ENCODE peak calls at places on chromosomes 13 and 19, in four cellular contexts. One of them, this sample, is unnamed.

GRCh38 chr13:112635323-112635722 is 47.4 kb upstream of the TUBGCP3 start:
- DNase-seq in K562: no peak
- DNase-seq in SK-N-SH: no peak
- DNase-seq in GM12891: no peak
- DNase-seq in this sample: no peak

GRCh38 chr19:54573330-54573872 is at the start of gene LILRA2:
- DNase-seq in K562: no peak
- DNase-seq in SK-N-SH: no peak
- DNase-seq in GM12891: peak; percentile 53
- DNase-seq in this sample: peak; percentile 49

GRCh38 chr13:32737111-32737571 is 150.9 kb downstream of the PDS5B start:
- DNase-seq in K562: no peak
- DNase-seq in SK-N-SH: no peak
- DNase-seq in GM12891: no peak
- DNase-seq in this sample: no peak

GRCh38 chr19:10230155-10230903 is 802 bp downstream of the S1PR2 start:
- DNase-seq in K562: peak; percentile 71
- DNase-seq in SK-N-SH: peak; percentile 83
- DNase-seq in GM12891: no peak
- DNase-seq in this sample: no peak

GRCh38 chr19:11355160-11356073 is at the start of gene PLPPR2:
- DNase-seq in K562: peak; percentile 95
- DNase-seq in SK-N-SH: peak; percentile 98
- DNase-seq in GM12891: peak; percentile 66
- DNase-seq in this sample: peak; percentile 89

GRCh38 chr19:2334426-2334825 is 5.9 kb downstream of the SPPL2B start:
- DNase-seq in K562: no peak
- DNase-seq in SK-N-SH: no peak
- DNase-seq in GM12891: no peak
- DNase-seq in this sample: no peak

GRCh38 chr19:40424637-40425449 is 949 bp downstream of the SERTAD1 start:
- DNase-seq in K562: peak; percentile 23
- DNase-seq in SK-N-SH: no peak
- DNase-seq in GM12891: no peak
- DNase-seq in this sample: no peak

GRCh38 chr19:2261438-2262172 is 5.4 kb upstream of the JSRP1 start:
- DNase-seq in K562: no peak
- DNase-seq in SK-N-SH: peak; percentile 49
- DNase-seq in GM12891: no peak
- DNase-seq in this sample: no peak

GRCh38 chr19:56880592-56881190 is 40.2 kb upstream of the PEG3 start:
- DNase-seq in K562: no peak
- DNase-seq in SK-N-SH: no peak
- DNase-seq in GM12891: no peak
- DNase-seq in this sample: no peak

GRCh38 chr19:39372047-39372802 is 18.7 kb downstream of the PAF1 start:
- DNase-seq in K562: no peak
- DNase-seq in SK-N-SH: no peak
- DNase-seq in GM12891: no peak
- DNase-seq in this sample: no peak

GRCh38 chr13:95455782-95456181 is 96.7 kb upstream of the CLDN10 start:
- DNase-seq in K562: no peak
- DNase-seq in SK-N-SH: no peak
- DNase-seq in GM12891: no peak
- DNase-seq in this sample: no peak

GRCh38 chr19:49188626-49189200 is 31.1 kb downstream of the TRPM4 start:
- DNase-seq in K562: peak; percentile 4
- DNase-seq in SK-N-SH: no peak
- DNase-seq in GM12891: no peak
- DNase-seq in this sample: no peak

GRCh38 chr13:44397766-44398223 is 24.2 kb downstream of the SERP2 start:
- DNase-seq in K562: peak; percentile 53
- DNase-seq in SK-N-SH: no peak
- DNase-seq in GM12891: no peak
- DNase-seq in this sample: no peak

GRCh38 chr19:55447421-55448174 is 4.5 kb upstream of the SHISA7 start:
- DNase-seq in K562: no peak
- DNase-seq in SK-N-SH: peak; percentile 78
- DNase-seq in GM12891: no peak
- DNase-seq in this sample: no peak

GRCh38 chr13:99434258-99434788 is 66.9 kb upstream of the TM9SF2 start:
- DNase-seq in K562: peak; percentile 67
- DNase-seq in SK-N-SH: no peak
- DNase-seq in GM12891: no peak
- DNase-seq in this sample: no peak

GRCh38 chr13:79470666-79471065 is 10.3 kb upstream of the NDFIP2 start:
- DNase-seq in K562: no peak
- DNase-seq in SK-N-SH: no peak
- DNase-seq in GM12891: no peak
- DNase-seq in this sample: no peak

GRCh38 chr13:28494861-28495585 is at the start of gene FLT1:
- DNase-seq in K562: peak; percentile 13
- DNase-seq in SK-N-SH: peak; percentile 41
- DNase-seq in GM12891: peak; percentile 25
- DNase-seq in this sample: peak; percentile 20

GRCh38 chr13:72651196-72651595 is 76.2 kb downstream of the MZT1 start:
- DNase-seq in K562: no peak
- DNase-seq in SK-N-SH: peak; percentile 32
- DNase-seq in GM12891: no peak
- DNase-seq in this sample: no peak

GRCh38 chr19:48190288-48191284 is 20.1 kb downstream of the ZSWIM9 start:
- DNase-seq in K562: peak; percentile 94
- DNase-seq in SK-N-SH: no peak
- DNase-seq in GM12891: no peak
- DNase-seq in this sample: peak; percentile 55

GRCh38 chr19:2532252-2533071 is 56.5 kb downstream of the GADD45B start:
- DNase-seq in K562: no peak
- DNase-seq in SK-N-SH: no peak
- DNase-seq in GM12891: no peak
- DNase-seq in this sample: no peak

GRCh38 chr19:19160489-19161035 is 9.5 kb downstream of the MEF2B start:
- DNase-seq in K562: no peak
- DNase-seq in SK-N-SH: no peak
- DNase-seq in GM12891: peak; percentile 72
- DNase-seq in this sample: peak; percentile 78

GRCh38 chr19:29188704-29189375 is 24.1 kb downstream of the UQCRFS1 start:
- DNase-seq in K562: no peak
- DNase-seq in SK-N-SH: no peak
- DNase-seq in GM12891: no peak
- DNase-seq in this sample: no peak

GRCh38 chr19:12574036-12574435 is 22.8 kb upstream of the ZNF564 start:
- DNase-seq in K562: no peak
- DNase-seq in SK-N-SH: no peak
- DNase-seq in GM12891: no peak
- DNase-seq in this sample: no peak

GRCh38 chr13:26485786-26486185 is 71.7 kb upstream of the WASF3 start:
- DNase-seq in K562: no peak
- DNase-seq in SK-N-SH: no peak
- DNase-seq in GM12891: no peak
- DNase-seq in this sample: no peak

GRCh38 chr13:51721485-51721884 is 82.5 kb downstream of the DHRS12 start:
- DNase-seq in K562: no peak
- DNase-seq in SK-N-SH: no peak
- DNase-seq in GM12891: no peak
- DNase-seq in this sample: no peak

GRCh38 chr19:18191640-18192062 is 1.4 kb upstream of the MPV17L2 start:
- DNase-seq in K562: no peak
- DNase-seq in SK-N-SH: no peak
- DNase-seq in GM12891: no peak
- DNase-seq in this sample: no peak

GRCh38 chr19:53333466-53334449 is at the start of gene ZNF845:
- DNase-seq in K562: peak; percentile 93
- DNase-seq in SK-N-SH: peak; percentile 91
- DNase-seq in GM12891: peak; percentile 66
- DNase-seq in this sample: peak; percentile 68

GRCh38 chr13:90757127-90757680 is 590.3 kb upstream of the MIR17HG start:
- DNase-seq in K562: no peak
- DNase-seq in SK-N-SH: no peak
- DNase-seq in GM12891: no peak
- DNase-seq in this sample: no peak

GRCh38 chr13:42814868-42815267 is 33.5 kb downstream of the FAM216B start:
- DNase-seq in K562: no peak
- DNase-seq in SK-N-SH: peak; percentile 31
- DNase-seq in GM12891: no peak
- DNase-seq in this sample: no peak

DNA sequence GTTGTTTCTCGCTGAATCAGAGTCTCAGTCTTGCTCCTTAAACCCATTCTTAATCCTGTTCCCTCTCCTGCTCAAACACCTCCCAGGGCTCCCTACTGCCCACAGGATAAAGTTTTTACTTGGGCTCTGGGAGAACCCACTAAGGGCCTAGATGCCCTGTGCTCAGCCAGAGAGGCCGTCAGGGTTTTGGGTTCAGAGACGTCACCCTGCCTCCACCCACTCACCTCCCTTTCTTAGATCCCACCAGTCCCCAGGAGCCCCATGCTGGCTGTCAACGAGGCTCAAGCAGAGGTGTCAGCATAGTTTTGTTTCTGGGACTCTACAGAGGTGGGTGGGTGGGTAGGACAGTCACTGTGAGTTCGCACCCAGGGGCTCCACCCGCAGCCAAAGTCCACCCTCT is 15.5 kb upstream of the CYP4F2 start:
- DNase-seq in K562: no peak
- DNase-seq in SK-N-SH: no peak
- DNase-seq in GM12891: no peak
- DNase-seq in this sample: no peak
- TF ChIP-seq TAF1 in K562: no peak
- TF ChIP-seq TAF1 in SK-N-SH: no peak
- TF ChIP-seq TAF1 in GM12891: no peak
- TF ChIP-seq TAF1 in this sample: no peak

GRCh38 chr13:105774739-105775460 is 760.6 kb downstream of the EFNB2 start:
- DNase-seq in K562: no peak
- DNase-seq in SK-N-SH: no peak
- DNase-seq in GM12891: no peak
- DNase-seq in this sample: no peak
- TF ChIP-seq TAF1 in K562: no peak
- TF ChIP-seq TAF1 in SK-N-SH: no peak
- TF ChIP-seq TAF1 in GM12891: no peak
- TF ChIP-seq TAF1 in this sample: no peak

DNA sequence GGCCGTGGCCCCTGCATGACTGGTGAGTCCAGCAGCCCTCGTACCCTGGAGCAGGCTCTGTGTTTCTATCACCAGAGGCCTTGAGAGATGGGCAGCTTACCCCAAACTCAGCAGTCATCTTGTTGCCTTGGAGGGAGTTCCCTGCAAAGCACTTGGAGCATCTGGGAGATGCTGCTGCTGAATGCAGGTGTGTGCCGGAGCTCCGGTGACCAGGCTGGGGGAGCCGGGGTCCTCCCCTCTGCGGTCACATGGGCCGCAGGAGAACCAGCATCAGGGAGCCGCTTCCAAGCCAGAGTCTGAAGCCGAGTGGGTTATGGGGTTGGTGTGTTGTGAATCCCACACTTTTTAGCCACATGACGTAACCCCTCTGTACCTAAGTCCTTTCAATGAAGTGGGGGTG is 82.8 kb downstream of the TEX29 start:
- DNase-seq in K562: no peak
- DNase-seq in SK-N-SH: no peak
- DNase-seq in GM12891: no peak
- DNase-seq in this sample: no peak
- TF ChIP-seq TAF1 in K562: no peak
- TF ChIP-seq TAF1 in SK-N-SH: no peak
- TF ChIP-seq TAF1 in GM12891: no peak
- TF ChIP-seq TAF1 in this sample: no peak

GRCh38 chr13:50512602-50513527 is 330.6 kb downstream of the DLEU7 start:
- DNase-seq in K562: no peak
- DNase-seq in SK-N-SH: no peak
- DNase-seq in GM12891: peak; percentile 32
- DNase-seq in this sample: peak; percentile 33
- TF ChIP-seq TAF1 in K562: no peak
- TF ChIP-seq TAF1 in SK-N-SH: no peak
- TF ChIP-seq TAF1 in GM12891: no peak
- TF ChIP-seq TAF1 in this sample: no peak

GRCh38 chr13:93029536-93029935 is 197.1 kb upstream of the GPC6 start:
- DNase-seq in K562: no peak
- DNase-seq in SK-N-SH: no peak
- DNase-seq in GM12891: no peak
- DNase-seq in this sample: no peak
- TF ChIP-seq TAF1 in K562: no peak
- TF ChIP-seq TAF1 in SK-N-SH: no peak
- TF ChIP-seq TAF1 in GM12891: no peak
- TF ChIP-seq TAF1 in this sample: no peak

DNA sequence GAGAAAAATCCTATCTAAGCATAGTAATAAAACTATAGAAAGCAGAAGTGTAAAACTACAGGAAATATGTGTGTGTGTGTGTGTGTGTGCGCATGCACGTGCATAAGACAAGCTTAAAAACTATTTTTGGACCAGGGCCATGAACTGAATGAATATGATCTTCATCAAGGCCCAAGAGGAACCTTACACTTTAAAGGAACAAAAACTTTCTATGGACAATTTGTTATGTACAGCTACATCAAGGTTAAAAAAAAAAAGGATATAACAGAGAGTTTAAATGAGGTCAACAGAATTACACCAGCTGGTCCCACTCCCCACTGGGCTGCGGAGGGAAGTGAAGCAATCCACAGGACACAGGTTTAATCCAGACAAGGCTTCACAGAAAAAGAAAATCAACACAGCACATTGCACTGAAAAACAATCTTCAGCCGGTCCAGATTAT is 151.1 kb downstream of the LHFPL6 start:
- DNase-seq in K562: no peak
- DNase-seq in SK-N-SH: no peak
- DNase-seq in GM12891: no peak
- DNase-seq in this sample: no peak
- TF ChIP-seq TAF1 in K562: no peak
- TF ChIP-seq TAF1 in SK-N-SH: no peak
- TF ChIP-seq TAF1 in GM12891: no peak
- TF ChIP-seq TAF1 in this sample: no peak

DNA sequence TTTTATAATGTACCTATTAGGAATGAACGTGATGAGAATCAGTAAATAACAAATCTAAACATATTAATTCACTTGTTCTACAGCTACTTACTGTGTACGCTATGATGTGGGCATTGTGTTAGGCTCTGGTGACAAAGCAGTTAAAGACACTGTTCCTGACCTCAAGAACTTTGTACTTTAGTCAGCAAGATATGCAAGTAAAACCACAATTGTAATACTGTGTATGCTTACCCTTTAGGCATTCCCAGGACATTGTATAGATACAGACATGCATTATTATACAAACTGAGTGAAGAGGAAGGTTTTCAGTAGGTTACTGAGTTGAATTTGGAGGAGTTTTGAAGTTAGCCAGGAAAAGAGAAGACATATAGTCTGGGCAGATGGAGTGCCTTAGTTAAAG is 435.8 kb downstream of the HS6ST3 start:
- DNase-seq in K562: no peak
- DNase-seq in SK-N-SH: no peak
- DNase-seq in GM12891: no peak
- DNase-seq in this sample: no peak
- TF ChIP-seq TAF1 in K562: no peak
- TF ChIP-seq TAF1 in SK-N-SH: no peak
- TF ChIP-seq TAF1 in GM12891: no peak
- TF ChIP-seq TAF1 in this sample: no peak

This sample was measured in GM12892.